ENCODE peak calls at places on chromosomes 7 and 10, in six cellular contexts. H is HCT116, J is GM12878, W is K562, I is H1, T is HepG2. S is an unnamed sample. For H3K4me1, the result is how much of the 10 kb centered on the place peaks cover.

GRCh38 chr10:15181576-15182156 is 13.2 kb upstream of the NMT2 start:
- DNase-seq in H (no peak), J (no peak), W (no peak), I (no peak), T (no peak), S (no peak)

GRCh38 chr10:101766306-101766705 is 9.6 kb downstream of the FGF8 start:
- DNase-seq in H (no peak), J (no peak), W (no peak), I (no peak), T (no peak), S (no peak)

GRCh38 chr10:106615081-106615480 is 549.4 kb downstream of the SORCS1 start:
- DNase-seq in H (no peak), J (no peak), W (no peak), I (no peak), T (no peak), S (peak)

GRCh38 chr10:76230866-76231257 is 799.4 kb downstream of the LRMDA start:
- DNase-seq in H (no peak), J (no peak), W (no peak), I (no peak), T (no peak), S (no peak)

GRCh38 chr10:3668276-3668960 is 116.6 kb downstream of the KLF6 start:
- DNase-seq in H (no peak), J (no peak), W (peak), I (peak), T (peak), S (no peak)

GRCh38 chr10:119316002-119316358 is 108.6 kb downstream of the GRK5 start:
- DNase-seq in H (no peak), J (no peak), W (no peak), I (no peak), T (no peak), S (no peak)

GRCh38 chr10:14971867-14972448 is 12.8 kb downstream of the MEIG1 start:
- DNase-seq in H (no peak), J (no peak), W (no peak), I (peak), T (no peak), S (peak)

GRCh38 chr7:159317294-159317693 is 172.6 kb upstream of the VIPR2 start:
- DNase-seq in H (no peak), J (no peak), W (no peak), I (no peak), T (no peak), S (no peak)

GRCh38 chr10:80131499-80131901 is 1.0 kb upstream of the PLAC9 start:
- DNase-seq in H (no peak), J (no peak), W (no peak), I (no peak), T (no peak), S (no peak)

GRCh38 chr10:101067356-101068083 is 5.7 kb downstream of the KAZALD1 start:
- DNase-seq in H (peak), J (peak), W (peak), I (peak), T (peak), S (no peak)

GRCh38 chr10:101775273-101776131 is at the start of gene FGF8:
- DNase-seq in H (no peak), J (no peak), W (no peak), I (peak), T (no peak), S (no peak)

GRCh38 chr10:122267849-122268737 is 3.0 kb upstream of the BTBD16 start:
- DNase-seq in H (peak), J (no peak), W (peak), I (peak), T (peak), S (no peak)

GRCh38 chr10:113061054-113061430 is 111.0 kb downstream of the TCF7L2 start:
- DNase-seq in H (no peak), J (no peak), W (no peak), I (no peak), T (no peak), S (no peak)

GRCh38 chr7:15041226-15041625 is 138.7 kb upstream of the DGKB start:
- DNase-seq in H (no peak), J (no peak), W (no peak), I (no peak), T (no peak), S (no peak)

GRCh38 chr7:39587393-39587792 is 21.2 kb downstream of the YAE1 start:
- DNase-seq in H (no peak), J (no peak), W (no peak), I (no peak), T (no peak), S (no peak)

GRCh38 chr10:99854860-99855259 is 72.4 kb downstream of the ABCC2 start:
- DNase-seq in H (peak), J (no peak), W (no peak), I (no peak), T (peak), S (no peak)

GRCh38 chr7:50795831-50796230 is 13.1 kb upstream of the GRB10 start:
- DNase-seq in H (no peak), J (no peak), W (no peak), I (no peak), T (no peak), S (no peak)

GRCh38 chr10:121526801-121527221 is 71.4 kb downstream of the FGFR2 start:
- DNase-seq in H (no peak), J (no peak), W (no peak), I (no peak), T (no peak), S (no peak)

GRCh38 chr10:51821045-51821444 is 121.7 kb upstream of the CSTF2T start:
- DNase-seq in H (no peak), J (no peak), W (no peak), I (no peak), T (no peak), S (no peak)

GRCh38 chr10:4652111-4653010 is 173.6 kb upstream of the AKR1E2 start:
- DNase-seq in H (no peak), J (no peak), W (no peak), I (no peak), T (no peak), S (no peak)

GRCh38 chr7:73738220-73738611 is 386 bp downstream of the ABHD11 start:
- DNase-seq in H (no peak), J (no peak), W (peak), I (peak), T (no peak), S (no peak)

GRCh38 chr10:35961501-35961900 is 319.4 kb upstream of the FZD8 start:
- DNase-seq in H (no peak), J (no peak), W (no peak), I (no peak), T (no peak), S (no peak)

DNA sequence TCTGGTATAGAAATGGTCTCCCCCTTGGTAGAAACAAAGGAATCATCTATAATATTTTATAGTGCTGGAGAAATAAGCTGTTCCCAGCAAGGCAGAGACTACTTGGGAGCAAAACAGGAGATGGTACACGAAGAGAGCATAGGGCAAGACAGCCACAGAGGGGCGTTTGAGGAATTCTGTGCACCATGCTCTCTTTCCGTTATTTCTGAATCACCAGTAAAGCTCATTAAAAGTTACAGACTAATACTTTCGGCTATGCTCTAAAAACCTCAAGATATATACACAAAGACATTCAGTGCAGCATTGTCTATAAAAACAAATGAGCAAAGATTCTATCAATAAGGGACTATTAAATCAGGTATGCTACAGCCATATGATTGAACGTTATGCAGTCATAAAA is 68.5 kb upstream of the FHIP2A start:
- DNase-seq in H (no peak), J (no peak), W (no peak), I (no peak), T (no peak), S (no peak)
- TF ChIP-seq ZNF274 in H (no peak), J (no peak), W (no peak), I (no peak), T (no peak), S (no peak)

DNA sequence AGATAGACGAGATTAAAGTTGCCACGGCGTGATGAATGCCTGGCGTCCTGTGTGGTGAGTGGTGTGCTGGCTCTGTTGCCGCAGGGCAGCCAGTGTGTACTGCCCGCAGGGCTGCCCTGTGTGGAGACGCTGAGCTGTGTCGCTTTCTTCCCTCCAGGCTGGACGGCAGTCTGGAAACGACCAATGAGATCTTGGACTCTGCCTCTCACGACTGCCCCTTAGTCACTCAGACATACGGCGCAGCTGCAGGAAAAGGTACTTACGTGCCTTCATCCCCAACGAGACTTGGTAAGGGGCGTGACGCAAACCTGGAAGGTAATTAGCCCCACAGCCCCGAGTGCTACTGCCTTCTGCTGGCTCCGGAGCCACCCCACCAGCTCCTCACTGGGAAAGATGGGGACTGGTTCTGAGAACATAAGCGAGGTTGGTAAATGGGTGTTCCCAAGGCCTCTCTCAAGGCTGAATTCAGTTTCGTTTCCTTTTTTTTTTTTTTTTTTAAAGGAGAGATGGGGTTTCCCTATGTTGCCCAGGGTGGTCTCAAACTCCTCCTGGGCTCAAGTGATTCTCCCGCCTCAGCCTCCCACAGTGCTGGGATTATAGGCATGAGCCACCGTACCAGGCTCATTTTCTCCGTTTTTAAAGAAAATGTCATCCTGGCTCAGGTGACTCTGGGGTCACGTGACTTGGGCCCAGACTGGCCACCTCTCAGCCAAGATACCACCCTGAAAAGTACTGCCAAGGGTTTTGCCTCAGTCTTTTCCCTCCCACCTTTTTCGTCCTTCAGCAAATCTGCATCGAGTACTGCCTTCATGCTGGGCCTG is 39.6 kb downstream of the WIPI2 start:
- DNase-seq in H (no peak), J (no peak), W (no peak), I (no peak), T (no peak), S (no peak)
- H3K4me1 ChIP-seq in H (under half), J (half or more), W (under half), I (under half), T (under half), S (under half)

DNA sequence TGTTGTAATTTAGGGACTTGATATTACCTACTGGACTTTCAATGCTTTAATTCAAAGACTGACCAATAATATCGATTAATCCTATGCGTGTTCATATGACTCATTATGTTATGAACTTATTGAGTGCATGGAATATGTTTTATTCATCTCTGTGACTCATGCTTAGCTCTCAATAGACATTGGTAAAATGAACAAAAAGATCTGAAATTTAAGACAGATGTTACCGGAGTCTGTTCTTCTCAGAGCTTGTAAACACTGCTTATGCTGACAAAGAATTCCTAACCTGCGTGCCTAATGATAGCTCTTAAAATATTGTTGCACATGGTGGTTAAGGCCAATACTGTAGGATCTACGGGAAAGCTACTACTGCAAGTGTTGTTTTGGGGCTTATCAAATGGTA is 131.5 kb upstream of the ACBD5 start:
- DNase-seq in H (no peak), J (no peak), W (no peak), I (no peak), T (no peak), S (no peak)
- TF ChIP-seq ZNF274 in H (no peak), J (no peak), W (no peak), I (no peak), T (no peak), S (no peak)

GRCh38 chr7:46389131-46389530 is 468.1 kb upstream of the IGFBP3 start:
- DNase-seq in H (no peak), J (no peak), W (no peak), I (no peak), T (no peak), S (no peak)
- H3K4me1 ChIP-seq in H (under half), J (under half), W (under half), I (under half), T (under half), S (under half)

GRCh38 chr7:132112111-132112510 is 464.2 kb downstream of the PLXNA4 start:
- DNase-seq in H (no peak), J (no peak), W (no peak), I (no peak), T (no peak), S (no peak)

GRCh38 chr7:132110692-132111091 is 465.6 kb downstream of the PLXNA4 start:
- DNase-seq in H (no peak), J (no peak), W (no peak), I (no peak), T (no peak), S (no peak)

GRCh38 chr7:132108553-132108952 is 467.7 kb downstream of the PLXNA4 start:
- DNase-seq in H (no peak), J (no peak), W (no peak), I (no peak), T (no peak), S (peak)

GRCh38 chr7:132112632-132113031 is 463.6 kb downstream of the PLXNA4 start:
- DNase-seq in H (no peak), J (no peak), W (no peak), I (no peak), T (no peak), S (no peak)

GRCh38 chr7:132109768-132110167 is 466.5 kb downstream of the PLXNA4 start:
- DNase-seq in H (no peak), J (no peak), W (no peak), I (no peak), T (no peak), S (no peak)
- TF ChIP-seq ZNF274 in H (no peak), J (no peak), W (no peak), I (no peak), T (no peak), S (no peak)

DNA sequence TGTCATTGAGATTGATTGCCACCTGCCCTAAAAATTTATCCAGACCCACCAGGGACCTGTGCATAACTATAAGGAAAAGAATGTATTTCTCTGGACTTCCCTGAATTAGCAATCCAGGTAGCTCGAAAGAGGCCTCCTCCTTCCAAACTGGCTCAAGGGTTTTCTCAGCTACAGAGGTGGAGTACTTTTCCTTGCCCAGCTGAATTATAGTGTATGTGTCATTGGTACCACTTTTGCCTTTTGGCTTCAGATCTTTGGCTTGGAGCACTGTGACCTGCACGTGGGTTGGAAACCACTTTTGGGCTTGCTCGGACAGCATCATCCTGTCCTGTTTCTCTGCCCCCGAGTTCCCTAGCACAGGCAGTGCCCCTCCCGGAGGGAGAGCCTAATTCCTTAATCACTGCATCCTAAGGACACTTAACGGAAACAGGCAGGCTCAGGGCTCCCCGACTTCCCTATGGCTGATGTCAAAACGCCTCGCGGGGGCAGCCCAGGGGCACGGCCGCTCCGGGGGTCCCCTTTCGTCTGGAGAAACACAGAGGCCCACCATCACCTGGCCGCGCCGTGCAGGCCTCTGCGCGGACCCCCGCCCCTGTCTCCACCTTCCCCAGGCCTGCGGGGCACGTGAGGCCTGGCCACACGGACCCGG is 775 bp downstream of the RAB11FIP2 start:
- DNase-seq in H (peak), J (peak), W (no peak), I (peak), T (peak), S (peak)
- H3K4me1 ChIP-seq in H (under half), J (under half), W (under half), I (under half), T (under half), S (under half)

DNA sequence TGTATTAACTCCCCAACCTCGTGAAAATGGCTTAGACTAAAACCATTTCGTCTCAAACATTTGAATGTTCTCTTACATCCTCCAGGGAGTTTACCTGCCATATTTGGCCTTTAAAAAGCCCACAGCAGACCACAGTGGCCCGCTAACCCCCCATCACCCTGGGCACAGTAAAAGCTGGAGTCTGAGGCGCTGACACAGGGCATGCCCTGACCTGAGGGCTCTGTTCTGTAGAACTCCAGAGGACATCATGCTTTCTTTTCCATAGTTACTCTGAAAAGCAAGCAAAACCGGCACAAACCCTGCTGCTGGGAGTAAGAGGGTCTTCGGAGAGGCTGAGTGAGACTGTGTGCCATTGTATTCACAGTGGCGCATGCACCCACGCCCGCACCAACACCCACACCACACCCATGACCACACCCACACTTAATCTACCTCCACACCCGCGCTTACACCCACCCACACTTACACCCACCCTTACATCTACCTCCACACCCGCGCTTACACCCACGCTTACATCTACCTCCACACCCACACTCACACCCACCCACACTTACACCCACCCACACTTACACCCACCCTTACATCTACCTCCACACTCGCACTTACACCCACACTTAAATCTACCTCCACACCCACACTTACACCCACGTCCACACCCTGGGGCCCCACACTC is 32.1 kb downstream of the LRRC27 start:
- DNase-seq in H (no peak), J (peak), W (peak), I (no peak), T (peak), S (no peak)
- TF ChIP-seq ZNF274 in H (no peak), J (no peak), W (no peak), I (no peak), T (no peak), S (no peak)

GRCh38 chr10:129530486-129531065 is 63.5 kb downstream of the MGMT start:
- DNase-seq in H (no peak), J (no peak), W (no peak), I (no peak), T (no peak), S (no peak)

GRCh38 chr10:129528376-129528978 is 61.4 kb downstream of the MGMT start:
- DNase-seq in H (no peak), J (no peak), W (no peak), I (no peak), T (no peak), S (no peak)

GRCh38 chr10:129525408-129525807 is 58.4 kb downstream of the MGMT start:
- DNase-seq in H (no peak), J (no peak), W (no peak), I (no peak), T (no peak), S (no peak)

GRCh38 chr10:129523723-129524316 is 56.8 kb downstream of the MGMT start:
- DNase-seq in H (no peak), J (no peak), W (no peak), I (no peak), T (no peak), S (no peak)

DNA sequence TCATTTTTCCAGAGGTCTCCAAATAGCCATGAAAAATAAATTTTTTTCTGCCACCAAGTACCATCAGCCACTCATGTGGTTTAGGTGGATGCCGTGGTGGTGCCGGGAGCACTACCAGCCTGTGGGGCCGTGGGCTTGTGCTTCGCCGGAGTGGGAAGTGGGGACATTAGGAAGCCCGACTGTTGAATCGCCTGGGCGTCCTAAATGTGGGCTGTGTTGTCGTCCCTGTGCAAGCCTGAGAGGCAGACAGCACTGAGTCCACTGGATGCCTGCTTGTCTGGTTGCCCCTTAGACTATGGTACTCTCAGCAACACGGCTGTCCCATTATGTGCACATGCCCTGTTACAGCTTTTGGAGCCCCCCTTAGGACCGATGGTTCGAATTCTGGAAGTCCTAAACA is 59.9 kb downstream of the MGMT start:
- DNase-seq in H (no peak), J (no peak), W (no peak), I (no peak), T (no peak), S (no peak)
- H3K4me1 ChIP-seq in H (under half), J (under half), W (under half), I (under half), T (under half), S (under half)

GRCh38 chr10:27225642-27226257 is 14.8 kb downstream of the ACBD5 start:
- DNase-seq in H (no peak), J (no peak), W (no peak), I (no peak), T (no peak), S (no peak)
- TF ChIP-seq ZNF274 in H (no peak), J (no peak), W (no peak), I (no peak), T (no peak), S (no peak)